ENCODE peak calls at places on chromosomes 4 and X, in five cellular contexts. J is aorta, U is lung, I is choroid plexus epithelial cell, P is AG04450. X is an unnamed sample.

GRCh38 chrX:72312311-72312940 is 6.7 kb upstream of the CITED1 start:
- DNase-seq in J (no peak), U (no peak), I (no peak), P (no peak), X (no peak)

GRCh38 chrX:108732630-108733321 is 3.6 kb downstream of the IRS4 start:
- DNase-seq in J (no peak), U (no peak), I (no peak), P (no peak), X (peak)

GRCh38 chrX:136086521-136086920 is 60.8 kb upstream of the FHL1 start:
- DNase-seq in J (no peak), U (no peak), I (peak), P (no peak), X (no peak)

GRCh38 chrX:103831342-103831802 is 685 bp downstream of the RAB9B start:
- DNase-seq in J (no peak), U (no peak), I (no peak), P (no peak), X (no peak)

GRCh38 chr4:2858451-2859217 is 15.0 kb downstream of the ADD1 start:
- DNase-seq in J (no peak), U (no peak), I (no peak), P (no peak), X (no peak)

GRCh38 chr4:24112466-24112865 is 222.6 kb upstream of the PPARGC1A start:
- DNase-seq in J (no peak), U (no peak), I (no peak), P (no peak), X (no peak)

GRCh38 chr4:128354205-128354821 is 66.7 kb upstream of the PGRMC2 start:
- DNase-seq in J (no peak), U (peak), I (peak), P (peak), X (peak)

GRCh38 chr4:3484057-3484973 is 21.2 kb downstream of the DOK7 start:
- DNase-seq in J (peak), U (no peak), I (no peak), P (no peak), X (no peak)

GRCh38 chr4:159137176-159137575 is 34.3 kb downstream of the RAPGEF2 start:
- DNase-seq in J (no peak), U (no peak), I (no peak), P (no peak), X (peak)

GRCh38 chr4:42395595-42395994 is 1.7 kb upstream of the SHISA3 start:
- DNase-seq in J (no peak), U (no peak), I (no peak), P (no peak), X (no peak)

GRCh38 chr4:42398448-42399355 is 1.4 kb downstream of the SHISA3 start:
- DNase-seq in J (no peak), U (no peak), I (no peak), P (no peak), X (peak)

GRCh38 chr4:42396361-42397255 is 680 bp upstream of the SHISA3 start:
- DNase-seq in J (no peak), U (no peak), I (no peak), P (no peak), X (peak)

GRCh38 chr4:42397635-42398447 is 553 bp downstream of the SHISA3 start:
- DNase-seq in J (no peak), U (no peak), I (no peak), P (no peak), X (no peak)

DNA sequence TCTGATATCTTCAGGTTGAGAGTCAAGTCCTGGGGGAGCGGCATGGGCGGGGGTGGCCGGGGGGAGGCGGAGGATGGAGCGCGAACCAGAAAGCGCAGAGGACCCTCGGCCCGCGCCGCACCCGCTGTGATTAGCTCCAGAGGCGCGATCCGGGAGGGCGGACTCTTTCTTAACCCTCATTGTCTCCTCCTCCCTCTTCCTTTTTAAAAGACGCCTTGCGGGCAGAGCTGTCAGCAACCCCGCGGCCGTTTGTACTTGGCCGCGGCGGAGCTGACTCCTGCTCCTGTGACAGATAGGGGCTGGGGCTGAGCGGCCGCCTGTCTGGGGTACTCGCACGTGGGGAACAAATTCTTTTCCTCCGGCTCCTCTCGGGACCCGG is at the start of gene SHISA3:
- DNase-seq in J (no peak), U (no peak), I (no peak), P (no peak), X (peak)
- H3K4me3 ChIP-seq in J (peak), U (peak), I (peak), P (peak), X (peak)

GRCh38 chr4:81214144-81214517 is 891 bp downstream of the PRKG2 start:
- DNase-seq in J (no peak), U (no peak), I (no peak), P (no peak), X (no peak)
- H3K4me3 ChIP-seq in J (peak), U (peak), I (peak), P (peak), X (no peak)

GRCh38 chrX:101080326-101080725 is 1.6 kb downstream of the TMEM35A start:
- DNase-seq in J (no peak), U (no peak), I (no peak), P (no peak), X (no peak)

GRCh38 chrX:101079736-101080135 is 1.1 kb downstream of the TMEM35A start:
- DNase-seq in J (no peak), U (no peak), I (no peak), P (no peak), X (no peak)

GRCh38 chrX:101081257-101081656 is 2.6 kb downstream of the TMEM35A start:
- DNase-seq in J (no peak), U (no peak), I (no peak), P (no peak), X (no peak)

GRCh38 chrX:101078716-101079115 is at the start of gene TMEM35A:
- DNase-seq in J (no peak), U (no peak), I (peak), P (peak), X (peak)

GRCh38 chrX:101079223-101079622 is 544 bp downstream of the TMEM35A start:
- DNase-seq in J (no peak), U (no peak), I (no peak), P (no peak), X (no peak)
- H3K4me3 ChIP-seq in J (peak), U (peak), I (peak), P (peak), X (peak)

GRCh38 chrX:153931151-153931550 is 3.7 kb downstream of the NAA10 start:
- DNase-seq in J (no peak), U (no peak), I (no peak), P (no peak), X (no peak)

GRCh38 chrX:153927936-153928760 is 2.1 kb upstream of the ARHGAP4 start:
- DNase-seq in J (peak), U (peak), I (peak), P (peak), X (peak)

GRCh38 chrX:153930011-153930910 is 4.2 kb upstream of the ARHGAP4 start:
- DNase-seq in J (no peak), U (no peak), I (no peak), P (no peak), X (no peak)

GRCh38 chrX:153928846-153929245 is 2.8 kb upstream of the ARHGAP4 start:
- DNase-seq in J (no peak), U (no peak), I (no peak), P (no peak), X (no peak)

GRCh38 chrX:153929576-153929975 is 3.5 kb upstream of the ARHGAP4 start:
- DNase-seq in J (no peak), U (no peak), I (no peak), P (no peak), X (no peak)
- H3K4me3 ChIP-seq in J (no peak), U (no peak), I (no peak), P (no peak), X (no peak)

DNA sequence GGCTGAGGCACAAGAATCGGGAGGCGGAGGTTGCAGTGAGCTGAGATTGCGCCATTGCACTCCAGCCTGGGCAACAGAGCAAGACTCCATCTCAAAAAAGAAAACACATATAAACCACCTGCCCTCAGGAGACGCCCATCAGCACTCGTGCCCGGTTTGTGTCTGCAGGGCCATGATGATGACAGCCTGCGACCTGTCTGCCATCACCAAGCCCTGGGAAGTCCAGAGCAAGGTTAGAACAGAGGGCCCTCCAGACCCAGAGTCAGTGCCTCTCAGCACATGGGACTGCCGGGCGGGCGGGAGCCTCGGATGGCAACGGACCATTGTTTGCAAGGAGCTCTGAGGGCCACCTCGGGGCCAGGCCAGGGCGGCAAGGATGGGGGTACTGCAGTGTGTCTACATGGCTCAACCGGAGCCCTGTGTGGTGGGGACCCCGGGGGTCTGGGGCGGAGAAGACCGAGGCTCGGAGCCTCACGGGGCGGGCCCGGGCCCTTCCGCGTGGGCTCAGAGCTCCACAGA is 9.3 kb downstream of the ATP5ME start:
- DNase-seq in J (peak), U (no peak), I (no peak), P (no peak), X (no peak)
- H3K4me3 ChIP-seq in J (no peak), U (no peak), I (no peak), P (no peak), X (no peak)

DNA sequence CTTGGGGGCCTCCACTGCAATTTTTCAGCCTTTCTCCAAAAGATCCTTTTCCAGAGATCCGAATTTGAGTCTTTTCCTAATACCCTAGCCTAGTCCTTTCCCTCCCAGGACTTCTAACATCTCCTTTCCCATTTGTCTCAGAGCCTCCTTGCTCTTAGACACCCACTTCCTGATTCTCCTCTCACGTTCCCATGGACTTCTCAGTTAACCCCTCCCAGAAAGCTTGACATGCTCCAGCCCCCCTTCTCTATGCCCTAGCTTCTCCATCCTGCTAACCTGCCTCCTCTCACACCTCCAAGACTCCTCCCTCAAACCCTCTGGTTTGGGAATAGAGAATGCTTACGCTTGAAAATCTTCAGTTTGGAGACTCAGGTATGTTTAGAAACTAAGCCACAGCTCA is 2.5 kb downstream of the UBA1 start:
- DNase-seq in J (no peak), U (no peak), I (no peak), P (no peak), X (peak)
- H3K4me3 ChIP-seq in J (no peak), U (no peak), I (peak), P (peak), X (no peak)

DNA sequence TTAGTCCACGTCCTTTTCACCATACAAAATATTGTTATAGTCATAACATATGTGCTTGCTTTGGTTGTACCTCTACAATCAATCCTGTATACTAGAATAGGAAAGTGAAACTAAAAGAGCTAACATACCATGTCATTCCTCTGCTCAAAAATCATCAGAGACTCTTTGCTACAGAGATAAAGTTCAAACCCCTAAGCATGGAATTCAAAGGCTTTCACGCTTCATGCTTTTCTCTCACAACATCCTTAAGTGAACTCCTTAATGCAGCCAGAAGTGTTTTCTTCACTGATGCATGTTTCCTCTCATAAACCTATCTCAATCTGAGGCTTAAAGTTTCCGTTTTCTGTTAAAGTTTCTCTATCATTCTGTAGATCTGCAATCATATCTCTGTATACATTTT is 744.6 kb upstream of the IGFBP7 start:
- DNase-seq in J (no peak), U (no peak), I (no peak), P (no peak), X (no peak)
- H3K4me3 ChIP-seq in J (no peak), U (no peak), I (no peak), P (no peak), X (no peak)

GRCh38 chr4:8202108-8202507 is 3.0 kb downstream of the SH3TC1 start:
- DNase-seq in J (no peak), U (no peak), I (no peak), P (no peak), X (no peak)
- H3K4me3 ChIP-seq in J (no peak), U (no peak), I (no peak), P (no peak), X (no peak)

GRCh38 chr4:107826427-107826980 is 1.8 kb downstream of the SGMS2 start:
- DNase-seq in J (no peak), U (no peak), I (no peak), P (no peak), X (no peak)

GRCh38 chr4:107828315-107828714 is 3.6 kb downstream of the SGMS2 start:
- DNase-seq in J (no peak), U (no peak), I (no peak), P (no peak), X (no peak)

GRCh38 chr4:107823870-107824366 is 814 bp upstream of the SGMS2 start:
- DNase-seq in J (no peak), U (no peak), I (no peak), P (no peak), X (peak)

GRCh38 chr4:107825072-107825789 is 499 bp downstream of the SGMS2 start:
- DNase-seq in J (no peak), U (peak), I (peak), P (no peak), X (peak)

DNA sequence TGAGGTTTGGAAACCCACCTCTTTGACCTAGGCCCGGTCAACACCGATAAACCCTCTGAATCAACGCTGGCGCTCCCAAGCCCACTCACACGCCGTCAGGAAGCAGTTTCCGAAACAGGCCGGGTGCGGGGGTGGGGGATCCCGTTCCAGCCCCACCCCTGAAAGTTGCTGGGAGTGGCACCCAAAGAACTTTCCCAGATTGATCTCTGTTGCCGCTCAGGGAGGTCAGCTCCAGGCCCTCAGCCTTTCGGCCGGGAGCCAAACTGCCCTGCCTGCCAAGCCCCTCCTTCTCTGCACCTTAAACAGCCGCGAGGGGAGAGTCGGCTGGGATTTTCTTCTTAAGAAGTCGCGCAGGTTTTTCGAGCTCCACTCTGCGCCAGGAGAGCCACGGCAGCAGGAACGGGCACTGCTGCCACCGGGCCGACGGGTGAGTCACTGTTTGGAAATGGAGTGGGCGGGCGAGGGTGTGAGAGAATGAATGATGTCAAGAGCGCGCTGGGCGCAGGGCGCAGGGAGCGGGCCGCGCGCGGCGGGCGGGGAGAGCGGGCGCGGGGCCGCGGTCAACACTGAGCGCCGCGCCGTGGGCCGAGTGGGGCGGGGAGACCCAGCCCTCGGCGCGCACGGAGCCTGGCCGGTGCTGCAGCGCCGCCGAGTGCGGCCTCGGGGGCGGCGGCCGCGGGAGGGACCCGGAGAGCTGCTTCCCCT is at the start of gene SGMS2:
- DNase-seq in J (peak), U (peak), I (peak), P (peak), X (peak)
- H3K4me3 ChIP-seq in J (peak), U (peak), I (peak), P (peak), X (peak)